ENCODE peak calls at places on chromosomes 11 and 22, in eight cellular contexts. H is effector memory CD4-positive, alpha-beta T cell; J is cardiac fibroblast; P is tibial artery; U is A549; B is coronary artery; M is thoracic aorta; C is IMR-90. L is an unnamed sample.

GRCh38 chr22:45772726-45773125 is 101.1 kb downstream of the ATXN10 start:
- DNase-seq in H (no peak), J (no peak), P (no peak), U (no peak), B (no peak), M (no peak), C (no peak), L (no peak)

GRCh38 chr11:120546312-120547205 is 35.0 kb downstream of the GRIK4 start:
- DNase-seq in H (no peak), J (peak), P (peak), U (no peak), B (peak), M (peak), C (peak), L (peak)

GRCh38 chr11:133904818-133905515 is 51.8 kb downstream of the IGSF9B start:
- DNase-seq in H (no peak), J (no peak), P (peak), U (no peak), B (no peak), M (no peak), C (no peak), L (no peak)

GRCh38 chr22:21972293-21972779 is 10.3 kb downstream of the TOP3B start:
- DNase-seq in H (peak), J (peak), P (no peak), U (peak), B (no peak), M (no peak), C (peak), L (peak)

GRCh38 chr11:122170815-122171475 is 54.9 kb upstream of the BLID start:
- DNase-seq in H (no peak), J (no peak), P (no peak), U (no peak), B (no peak), M (no peak), C (peak), L (peak)

GRCh38 chr22:25960375-25960774 is 208.9 kb upstream of the SEZ6L start:
- DNase-seq in H (no peak), J (no peak), P (no peak), U (no peak), B (no peak), M (no peak), C (no peak), L (no peak)

GRCh38 chr11:3854660-3854976 is 846 bp upstream of the STIM1 start:
- DNase-seq in H (no peak), J (no peak), P (no peak), U (no peak), B (no peak), M (no peak), C (no peak), L (no peak)

GRCh38 chr11:43557553-43558031 is 122.9 kb upstream of the HSD17B12 start:
- DNase-seq in H (no peak), J (peak), P (no peak), U (no peak), B (no peak), M (no peak), C (no peak), L (no peak)

GRCh38 chr11:17538731-17539130 is 5.5 kb downstream of the USH1C start:
- DNase-seq in H (no peak), J (no peak), P (no peak), U (no peak), B (no peak), M (no peak), C (no peak), L (no peak)

GRCh38 chr22:30224161-30224857 is 22.2 kb downstream of the LIF start:
- DNase-seq in H (no peak), J (no peak), P (no peak), U (peak), B (no peak), M (no peak), C (no peak), L (peak)

GRCh38 chr11:60528465-60528864 is 13.3 kb downstream of the MS4A13 start:
- DNase-seq in H (no peak), J (no peak), P (no peak), U (no peak), B (no peak), M (no peak), C (no peak), L (no peak)

GRCh38 chr11:67563354-67564114 is 20.1 kb upstream of the GSTP1 start:
- DNase-seq in H (no peak), J (peak), P (no peak), U (no peak), B (no peak), M (peak), C (peak), L (peak)

GRCh38 chr11:3809624-3809928 is 1.2 kb downstream of the PGAP2 start:
- DNase-seq in H (no peak), J (no peak), P (no peak), U (no peak), B (no peak), M (no peak), C (no peak), L (no peak)

GRCh38 chr11:121452609-121453150 is at the start of gene SORL1-AS1:
- DNase-seq in H (peak), J (no peak), P (no peak), U (peak), B (no peak), M (no peak), C (peak), L (no peak)

GRCh38 chr11:9250139-9250582 is 15.0 kb downstream of the DENND5A start:
- DNase-seq in H (peak), J (peak), P (no peak), U (no peak), B (no peak), M (no peak), C (no peak), L (peak)

GRCh38 chr11:68838572-68838964 is 3.1 kb downstream of the CPT1A start:
- DNase-seq in H (no peak), J (peak), P (peak), U (no peak), B (no peak), M (no peak), C (no peak), L (no peak)

GRCh38 chr11:7677071-7677470 is 3.8 kb upstream of the CYB5R2 start:
- DNase-seq in H (no peak), J (no peak), P (no peak), U (no peak), B (no peak), M (no peak), C (peak), L (peak)

GRCh38 chr11:64892411-64892831 is 14.0 kb upstream of the EHD1 start:
- DNase-seq in H (no peak), J (no peak), P (no peak), U (no peak), B (no peak), M (no peak), C (no peak), L (no peak)

GRCh38 chr11:64891880-64892279 is 13.5 kb upstream of the EHD1 start:
- DNase-seq in H (no peak), J (no peak), P (no peak), U (no peak), B (no peak), M (no peak), C (no peak), L (no peak)

GRCh38 chr11:64890084-64890944 is 11.9 kb upstream of the EHD1 start:
- DNase-seq in H (no peak), J (no peak), P (no peak), U (no peak), B (no peak), M (no peak), C (no peak), L (no peak)

GRCh38 chr11:64892838-64893193 is 14.4 kb upstream of the EHD1 start:
- DNase-seq in H (no peak), J (no peak), P (no peak), U (no peak), B (no peak), M (no peak), C (no peak), L (no peak)

GRCh38 chr11:64891215-64891848 is 12.9 kb upstream of the EHD1 start:
- DNase-seq in H (no peak), J (no peak), P (no peak), U (no peak), B (no peak), M (no peak), C (no peak), L (no peak)
- H3K4me3 ChIP-seq in H (no peak), J (no peak), P (no peak), U (peak), B (no peak), M (no peak), C (no peak), L (no peak)

DNA sequence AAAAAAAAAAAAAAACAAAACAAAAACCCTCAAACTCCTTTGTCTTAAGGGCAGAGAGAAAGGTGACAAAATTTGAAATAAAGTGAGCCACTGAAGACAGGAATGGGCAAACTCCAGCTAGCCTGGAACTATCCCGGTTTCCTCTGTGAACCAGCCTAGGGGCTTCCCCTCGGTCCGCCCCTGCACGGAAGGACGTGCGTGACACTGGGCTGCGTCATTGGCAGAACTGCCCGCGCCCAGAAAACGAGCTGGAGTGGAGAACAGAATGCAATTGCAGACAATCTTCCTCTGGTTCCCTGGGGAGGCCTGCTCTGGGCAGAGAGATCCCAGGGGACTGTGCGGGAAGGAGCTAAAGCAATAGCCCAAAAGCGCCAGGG is 628 bp downstream of the RAB38 start:
- DNase-seq in H (no peak), J (peak), P (peak), U (peak), B (peak), M (peak), C (peak), L (peak)
- H3K4me3 ChIP-seq in H (peak), J (peak), P (peak), U (peak), B (peak), M (peak), C (peak), L (peak)

DNA sequence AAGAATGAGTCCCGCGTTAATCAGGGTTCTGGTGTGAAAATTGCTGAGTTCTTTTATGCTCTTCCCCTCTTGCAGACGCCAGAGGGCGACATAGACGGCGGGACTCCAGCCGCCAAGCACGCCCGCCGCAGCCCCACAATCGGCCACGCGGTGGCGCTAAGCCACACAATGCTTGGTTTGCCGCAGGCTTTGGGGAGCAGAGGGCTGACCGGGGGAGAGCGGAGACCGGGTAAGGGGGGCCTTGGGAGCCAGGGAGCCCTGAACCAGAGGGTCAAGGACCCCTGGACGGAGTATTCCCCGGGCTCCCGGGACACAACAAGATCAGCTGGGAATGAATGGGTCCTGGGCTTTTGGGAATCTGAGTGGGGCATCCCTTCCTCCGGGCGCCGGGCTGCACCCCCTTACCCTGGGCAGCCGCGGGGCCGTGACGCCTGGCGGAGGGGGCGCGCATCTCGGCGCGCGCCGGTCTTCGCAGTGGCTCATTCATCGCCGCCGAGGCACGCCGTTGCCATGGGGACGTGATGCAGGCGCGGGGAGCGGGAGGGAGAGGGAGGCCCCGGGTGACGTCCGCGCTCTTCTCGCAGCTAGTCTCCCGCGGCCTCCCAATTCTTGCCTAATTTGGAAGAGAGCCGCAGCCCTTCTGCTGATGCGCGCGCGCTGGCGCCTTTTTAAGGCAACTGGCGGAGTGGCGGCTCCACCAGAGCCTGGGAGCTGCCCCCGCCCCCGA is 12.2 kb upstream of the NPAS4 start:
- DNase-seq in H (peak), J (peak), P (peak), U (peak), B (peak), M (peak), C (peak), L (peak)
- H3K4me3 ChIP-seq in H (peak), J (peak), P (peak), U (peak), B (peak), M (peak), C (peak), L (peak)

GRCh38 chr11:114296979-114297372 is 777 bp downstream of the NNMT start:
- DNase-seq in H (no peak), J (no peak), P (no peak), U (no peak), B (peak), M (no peak), C (no peak), L (no peak)
- H3K4me3 ChIP-seq in H (no peak), J (peak), P (peak), U (peak), B (peak), M (peak), C (peak), L (peak)

GRCh38 chr11:13277719-13278619 is at the start of gene BMAL1:
- DNase-seq in H (peak), J (peak), P (peak), U (peak), B (peak), M (no peak), C (no peak), L (peak)

GRCh38 chr11:13280777-13281176 is 3.2 kb downstream of the BMAL1 start:
- DNase-seq in H (no peak), J (no peak), P (no peak), U (no peak), B (no peak), M (no peak), C (no peak), L (no peak)

GRCh38 chr11:13278620-13279486 is 1.3 kb downstream of the BMAL1 start:
- DNase-seq in H (no peak), J (no peak), P (peak), U (peak), B (no peak), M (no peak), C (no peak), L (no peak)

GRCh38 chr11:13280323-13280722 is 2.7 kb downstream of the BMAL1 start:
- DNase-seq in H (no peak), J (no peak), P (no peak), U (no peak), B (no peak), M (no peak), C (no peak), L (no peak)

DNA sequence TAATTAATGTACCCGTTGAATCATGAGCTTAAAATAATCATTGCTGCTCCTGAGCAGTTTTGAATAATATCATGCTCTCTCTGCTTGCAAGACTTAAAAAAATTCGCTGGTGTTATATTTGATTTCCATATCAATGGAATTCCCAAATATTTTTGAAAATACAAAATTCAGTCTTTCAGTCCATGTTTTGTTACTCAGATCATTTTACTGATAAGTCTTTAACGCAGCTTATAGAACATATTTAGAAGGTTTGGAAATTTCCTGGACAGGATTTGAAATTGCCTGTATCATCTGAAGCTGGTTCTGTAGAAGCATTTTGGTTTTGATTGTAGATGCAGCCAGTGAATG is 1.9 kb downstream of the BMAL1 start:
- DNase-seq in H (no peak), J (no peak), P (no peak), U (no peak), B (no peak), M (no peak), C (no peak), L (no peak)
- H3K4me3 ChIP-seq in H (peak), J (no peak), P (peak), U (peak), B (peak), M (peak), C (no peak), L (no peak)

GRCh38 chr22:40202225-40202944 is 24.7 kb downstream of the TNRC6B start:
- DNase-seq in H (no peak), J (no peak), P (no peak), U (no peak), B (no peak), M (no peak), C (peak), L (no peak)

GRCh38 chr22:40206561-40206960 is 28.8 kb downstream of the TNRC6B start:
- DNase-seq in H (no peak), J (no peak), P (no peak), U (no peak), B (no peak), M (no peak), C (no peak), L (no peak)

GRCh38 chr22:40204331-40205116 is 26.8 kb downstream of the TNRC6B start:
- DNase-seq in H (no peak), J (peak), P (no peak), U (no peak), B (no peak), M (no peak), C (peak), L (peak)

GRCh38 chr22:40200795-40201194 is 23.1 kb downstream of the TNRC6B start:
- DNase-seq in H (no peak), J (no peak), P (no peak), U (no peak), B (peak), M (no peak), C (no peak), L (no peak)

GRCh38 chr22:40203568-40203967 is 25.8 kb downstream of the TNRC6B start:
- DNase-seq in H (no peak), J (no peak), P (no peak), U (no peak), B (no peak), M (no peak), C (peak), L (no peak)
- H3K4me3 ChIP-seq in H (no peak), J (no peak), P (no peak), U (no peak), B (no peak), M (peak), C (no peak), L (no peak)

GRCh38 chr11:118708296-118708695 is 28.8 kb upstream of the TREH start:
- DNase-seq in H (no peak), J (no peak), P (no peak), U (no peak), B (no peak), M (no peak), C (no peak), L (no peak)

GRCh38 chr11:118705796-118706545 is 26.5 kb upstream of the TREH start:
- DNase-seq in H (no peak), J (peak), P (no peak), U (no peak), B (no peak), M (no peak), C (no peak), L (no peak)

GRCh38 chr11:118703563-118704106 is 24.2 kb upstream of the TREH start:
- DNase-seq in H (no peak), J (no peak), P (no peak), U (no peak), B (peak), M (no peak), C (no peak), L (no peak)

GRCh38 chr11:118706546-118706825 is 27.0 kb upstream of the TREH start:
- DNase-seq in H (no peak), J (no peak), P (no peak), U (no peak), B (peak), M (no peak), C (no peak), L (no peak)

GRCh38 chr11:118705111-118705741 is 25.8 kb upstream of the TREH start:
- DNase-seq in H (peak), J (no peak), P (no peak), U (no peak), B (peak), M (no peak), C (no peak), L (no peak)
- H3K4me3 ChIP-seq in H (no peak), J (no peak), P (no peak), U (no peak), B (no peak), M (no peak), C (no peak), L (no peak)

GRCh38 chr11:35364101-35364780 is 55.1 kb downstream of the SLC1A2 start:
- DNase-seq in H (no peak), J (peak), P (peak), U (peak), B (peak), M (peak), C (peak), L (peak)
- H3K4me3 ChIP-seq in H (no peak), J (no peak), P (no peak), U (no peak), B (peak), M (peak), C (no peak), L (no peak)

GRCh38 chr11:71252434-71252781 is at the start of gene SHANK2:
- DNase-seq in H (no peak), J (no peak), P (no peak), U (peak), B (no peak), M (no peak), C (no peak), L (no peak)

GRCh38 chr11:71251159-71251721 is 1.1 kb downstream of the SHANK2 start:
- DNase-seq in H (no peak), J (peak), P (no peak), U (peak), B (no peak), M (no peak), C (no peak), L (no peak)

GRCh38 chr11:71249301-71249700 is 3.1 kb downstream of the SHANK2 start:
- DNase-seq in H (no peak), J (no peak), P (no peak), U (no peak), B (no peak), M (no peak), C (no peak), L (no peak)

GRCh38 chr11:71251761-71252433 is 480 bp downstream of the SHANK2 start:
- DNase-seq in H (no peak), J (no peak), P (no peak), U (peak), B (no peak), M (no peak), C (no peak), L (no peak)

GRCh38 chr11:71250512-71251158 is 1.7 kb downstream of the SHANK2 start:
- DNase-seq in H (no peak), J (no peak), P (no peak), U (no peak), B (no peak), M (no peak), C (no peak), L (no peak)
- H3K4me3 ChIP-seq in H (no peak), J (no peak), P (no peak), U (peak), B (no peak), M (peak), C (peak), L (peak)